ENCODE peak calls at places on chromosomes 5 and 9, in nine cellular contexts. A is EH; V is upper lobe of right lung; Q is effector CD4-positive, alpha-beta T cell; D is SW480; W is AML-193; X is NCI-H1694 treated with DMSO at 0.1 percent for 48 hours; Y is SJSA1; M is LoVo. H is an unnamed sample.

GRCh38 chr9:105681724-105682123 is 12.6 kb upstream of the TMEM38B start:
- DNase-seq in A (peak), V (no peak), Q (no peak), D (no peak), W (no peak), X (no peak), Y (no peak), M (no peak), H (no peak)

GRCh38 chr5:191036-191948 is at the start of gene LRRC14B:
- DNase-seq in A (no peak), V (peak), Q (no peak), D (no peak), W (no peak), X (peak), Y (no peak), M (no peak), H (no peak)

GRCh38 chr5:39654715-39655114 is 229.9 kb upstream of the DAB2 start:
- DNase-seq in A (no peak), V (no peak), Q (no peak), D (no peak), W (peak), X (no peak), Y (no peak), M (no peak), H (no peak)

GRCh38 chr5:178384815-178385471 is 152.3 kb upstream of the PHYKPL start:
- DNase-seq in A (no peak), V (peak), Q (no peak), D (no peak), W (no peak), X (no peak), Y (no peak), M (no peak), H (no peak)

GRCh38 chr9:69085523-69086283 is 50.2 kb downstream of the FXN start:
- DNase-seq in A (peak), V (no peak), Q (no peak), D (no peak), W (no peak), X (no peak), Y (peak), M (no peak), H (no peak)

GRCh38 chr9:86636051-86636450 is 281.8 kb upstream of the TUT7 start:
- DNase-seq in A (no peak), V (no peak), Q (no peak), D (no peak), W (no peak), X (no peak), Y (no peak), M (no peak), H (no peak)

GRCh38 chr5:115349001-115349817 is 52.8 kb upstream of the CCDC112 start:
- DNase-seq in A (peak), V (no peak), Q (no peak), D (peak), W (no peak), X (peak), Y (peak), M (peak), H (peak)

GRCh38 chr9:104386425-104387069 is 117.5 kb upstream of the OR13F1 start:
- DNase-seq in A (peak), V (no peak), Q (no peak), D (peak), W (no peak), X (peak), Y (peak), M (peak), H (peak)

GRCh38 chr9:34987160-34988040 is 2.1 kb upstream of the DNAJB5 start:
- DNase-seq in A (no peak), V (no peak), Q (no peak), D (no peak), W (no peak), X (no peak), Y (no peak), M (no peak), H (no peak)

GRCh38 chr5:107669543-107670027 is 1.2 kb downstream of the EFNA5 start:
- DNase-seq in A (no peak), V (peak), Q (no peak), D (no peak), W (no peak), X (peak), Y (no peak), M (no peak), H (no peak)

GRCh38 chr9:113139225-113139829 is 11.5 kb upstream of the SLC31A2 start:
- DNase-seq in A (no peak), V (no peak), Q (no peak), D (no peak), W (no peak), X (no peak), Y (no peak), M (no peak), H (peak)

GRCh38 chr9:36401179-36401740 is 1.2 kb upstream of the RNF38 start:
- DNase-seq in A (peak), V (no peak), Q (peak), D (no peak), W (peak), X (peak), Y (peak), M (peak), H (peak)

GRCh38 chr9:129023036-129023907 is 4.9 kb downstream of the SH3GLB2 start:
- DNase-seq in A (peak), V (no peak), Q (no peak), D (no peak), W (no peak), X (no peak), Y (no peak), M (no peak), H (no peak)

H was measured in COLO829.